ENCODE peak calls at places on chromosomes 6 and 20, in five cellular contexts. J is 8988T; H is effector memory CD4-positive, alpha-beta T cell; E is stimulated activated CD4-positive, alpha-beta T cell treated with anti-CD3 and anti-CD28 coated beads, Interleukin-4, amount 100 ng/mL, for 48 hours; U is AG09319. S is an unnamed sample.

GRCh38 chr6:160462551-160463109 is 114.5 kb downstream of the SLC22A3 start:
- DNase-seq in E (no peak), H (peak), J (peak), U (no peak), S (peak)

GRCh38 chr6:159929819-159930218 is 39.0 kb downstream of the MAS1 start:
- DNase-seq in H (peak), E (peak), U (no peak), J (no peak), S (no peak)

GRCh38 chr6:128412680-128413079 is 107.7 kb downstream of the PTPRK start:
- DNase-seq in E (no peak), U (no peak), H (no peak), J (no peak), S (no peak)

GRCh38 chr6:18166314-18167007 is 11.2 kb downstream of the KDM1B start:
- DNase-seq in H (no peak), J (no peak), U (no peak), E (no peak), S (no peak)

GRCh38 chr6:21506126-21506525 is 87.4 kb upstream of the SOX4 start:
- DNase-seq in H (no peak), U (no peak), J (no peak), E (no peak), S (no peak)

GRCh38 chr20:39986231-39986904 is 702.7 kb downstream of the MAFB start:
- DNase-seq in J (no peak), U (peak), E (no peak), H (no peak), S (no peak)

GRCh38 chr20:57671662-57672061 is 38.2 kb downstream of the PMEPA1 start:
- DNase-seq in U (no peak), J (peak), H (no peak), E (no peak), S (no peak)

GRCh38 chr20:24608926-24609667 is 139.7 kb downstream of the SYNDIG1 start:
- DNase-seq in E (no peak), U (no peak), H (no peak), J (no peak), S (no peak)

GRCh38 chr6:44246663-44247337 is at the start of gene HSP90AB1:
- DNase-seq in H (peak), E (peak), J (no peak), U (peak), S (peak)

GRCh38 chr20:31669876-31670275 is 32.2 kb downstream of the COX4I2 start:
- DNase-seq in U (no peak), H (no peak), E (no peak), J (no peak), S (no peak)

GRCh38 chr6:79949235-79949634 is 1.9 kb upstream of the ELOVL4 start:
- DNase-seq in J (peak), H (peak), E (peak), U (peak), S (no peak)

GRCh38 chr6:106939848-106940247 is 34.7 kb downstream of the CD24 start:
- DNase-seq in E (no peak), H (no peak), U (no peak), J (no peak), S (no peak)

GRCh38 chr6:37005061-37005810 is at the start of gene FGD2:
- DNase-seq in H (no peak), E (no peak), U (no peak), J (no peak), S (no peak)

GRCh38 chr6:33587529-33588215 is 7.6 kb upstream of the BAK1 start:
- DNase-seq in J (no peak), H (no peak), U (no peak), E (no peak), S (no peak)

GRCh38 chr6:39077882-39078594 is 29.5 kb downstream of the GLP1R start:
- DNase-seq in H (no peak), J (no peak), E (no peak), U (no peak), S (no peak)

GRCh38 chr20:19130613-19130984 is 81.8 kb upstream of the SLC24A3 start:
- DNase-seq in E (no peak), J (no peak), U (no peak), H (no peak), S (no peak)

GRCh38 chr6:33984466-33985332 is 161.2 kb downstream of the GRM4 start:
- DNase-seq in H (no peak), E (no peak), J (no peak), U (no peak), S (no peak)

GRCh38 chr20:61014486-61014885 is 237.6 kb upstream of the CDH4 start:
- DNase-seq in H (no peak), E (no peak), J (no peak), U (no peak), S (no peak)

GRCh38 chr6:170130771-170131241 is 160.1 kb downstream of the DLL1 start:
- DNase-seq in H (no peak), E (no peak), U (no peak), J (no peak), S (no peak)

GRCh38 chr6:159654483-159655098 is 38.5 kb downstream of the SOD2 start:
- DNase-seq in H (no peak), U (peak), E (no peak), J (peak), S (peak)

GRCh38 chr6:149990672-149991402 is 27.1 kb downstream of the ULBP1 start:
- DNase-seq in E (no peak), J (peak), U (no peak), H (peak), S (no peak)

GRCh38 chr6:33123732-33124524 is 48.1 kb downstream of the HLA-DPB1 start:
- DNase-seq in E (peak), H (no peak), J (no peak), U (no peak), S (no peak)

GRCh38 chr6:147205690-147206600 is 1.7 kb downstream of the STXBP5 start:
- DNase-seq in J (peak), E (no peak), H (no peak), U (no peak), S (no peak)

GRCh38 chr6:151286192-151286591 is 46.4 kb downstream of the AKAP12 start:
- DNase-seq in E (no peak), U (no peak), H (no peak), J (no peak), S (no peak)

GRCh38 chr6:26349964-26350857 is 14.8 kb upstream of the BTN3A2 start:
- DNase-seq in H (no peak), J (no peak), U (no peak), E (no peak), S (no peak)

GRCh38 chr6:44309092-44309491 is 4.1 kb downstream of the AARS2 start:
- DNase-seq in E (no peak), U (no peak), H (no peak), J (no peak), S (peak)

GRCh38 chr20:10157539-10157938 is 61.1 kb upstream of the SNAP25 start:
- DNase-seq in J (no peak), E (no peak), H (no peak), U (no peak), S (no peak)